ENCODE peak calls at places on chromosomes 7 and 10, in four cellular contexts. D, W, X and C are unnamed samples.
A peak's percentile ranks its signal among the peaks of the same experiment; 100 is the strongest.

GRCh38 chr7:130888468-130888867 is 154.5 kb upstream of the KLF14 start:
- DNase-seq in D (no peak), W (no peak), X (no peak), C (no peak)

GRCh38 chr10:45424668-45425404 is 50.8 kb downstream of the ALOX5 start:
- DNase-seq in W (no peak), X (no peak), D (no peak), C (no peak)

GRCh38 chr10:113052076-113052830 is 102.2 kb downstream of the TCF7L2 start:
- DNase-seq in X (no peak), W (no peak), D (peak; percentile 62), C (no peak)

GRCh38 chr7:154656618-154657017 is 346.3 kb downstream of the PAXIP1 start:
- DNase-seq in D (no peak), X (no peak), W (no peak), C (no peak)

GRCh38 chr7:44184221-44184873 is 4.9 kb downstream of the GCK start:
- DNase-seq in X (no peak), W (peak; percentile 54), D (peak; percentile 87), C (no peak)

GRCh38 chr7:116434820-116435341 is 64.7 kb upstream of the CAV2 start:
- DNase-seq in X (no peak), W (peak; percentile 90), D (peak; percentile 92), C (no peak)

GRCh38 chr10:30968711-30969110 is 63.0 kb downstream of the ZNF438 start:
- DNase-seq in W (no peak), D (no peak), X (no peak), C (no peak)

GRCh38 chr10:73094249-73094850 is 2.3 kb downstream of the P4HA1 start:
- DNase-seq in W (no peak), X (no peak), D (peak; percentile 20), C (no peak)

GRCh38 chr7:22147113-22147512 is 201.4 kb upstream of the CDCA7L start:
- DNase-seq in W (no peak), X (no peak), D (peak; percentile 4), C (no peak)

GRCh38 chr7:5481241-5482019 is 57.8 kb upstream of the TNRC18 start:
- DNase-seq in X (no peak), D (no peak), W (no peak), C (no peak)

GRCh38 chr10:69457771-69458237 is 6.5 kb downstream of the TSPAN15 start:
- DNase-seq in X (no peak), W (no peak), D (no peak), C (no peak)

GRCh38 chr10:110208614-110209398 is 1.4 kb downstream of the MXI1 start:
- DNase-seq in X (peak; percentile 46), W (no peak), D (peak; percentile 57), C (no peak)

GRCh38 chr10:21527634-21528451 is 2.4 kb upstream of the SKIDA1 start:
- DNase-seq in X (no peak), D (peak; percentile 58), W (no peak), C (no peak)

GRCh38 chr10:72332423-72333110 is 22.2 kb downstream of the DNAJB12 start:
- DNase-seq in W (no peak), D (no peak), X (no peak), C (no peak)

GRCh38 chr7:139321071-139321745 is 19.9 kb upstream of the FMC1 start:
- DNase-seq in X (no peak), W (no peak), D (peak; percentile 55), C (no peak)

GRCh38 chr7:90689256-90689655 is 93.1 kb downstream of the CDK14 start:
- DNase-seq in W (no peak), X (no peak), D (no peak), C (no peak)